ENCODE peak calls at places on chromosomes 7 and 10, in nine cellular contexts. S is A549; U is fibroblast of lung; G is foreskin keratinocyte; R is CD8-positive, alpha-beta memory T cell; C is aorta; P is AG04450; X is tibial nerve; Z is brain microvascular endothelial cell. E is an unnamed sample.
A peak's percentile ranks its signal among the peaks of the same experiment; 100 is the strongest.

GRCh38 chr7:156121434-156121833 is 309.2 kb upstream of the SHH start:
- DNase-seq in C (no peak), P (no peak), R (no peak), U (no peak), G (no peak), X (no peak), S (no peak), Z (no peak), E (no peak)

GRCh38 chr7:135075716-135076115 is 72.2 kb upstream of the TMEM140 start:
- DNase-seq in C (no peak), U (no peak), X (no peak), Z (no peak), S (no peak), P (no peak), G (no peak), R (no peak), E (no peak)

GRCh38 chr7:22445140-22445722 is 54.8 kb downstream of the STEAP1B start:
- DNase-seq in P (no peak), C (peak; percentile 57), R (no peak), X (peak; percentile 12), G (peak; percentile 29), S (no peak), Z (no peak), U (peak; percentile 68), E (no peak)

GRCh38 chr7:102728-103127 is 89.6 kb upstream of the FAM20C start:
- DNase-seq in R (no peak), C (no peak), P (no peak), Z (no peak), G (no peak), X (no peak), U (peak; percentile 23), S (no peak), E (no peak)

GRCh38 chr7:21969822-21970221 is 24.1 kb upstream of the CDCA7L start:
- DNase-seq in R (no peak), X (no peak), U (no peak), C (no peak), Z (no peak), G (no peak), P (no peak), S (no peak), E (no peak)

GRCh38 chr7:122311280-122311679 is 6.7 kb upstream of the FEZF1 start:
- DNase-seq in S (no peak), G (no peak), X (no peak), R (no peak), C (no peak), Z (no peak), P (no peak), U (no peak), E (no peak)

GRCh38 chr7:84701524-84702306 is 485.1 kb downstream of the SEMA3D start:
- DNase-seq in C (peak; percentile 50), Z (peak; percentile 98), P (peak; percentile 46), S (peak; percentile 53), R (no peak), U (peak; percentile 99), G (peak; percentile 40), X (no peak), E (no peak)

GRCh38 chr7:134298902-134299683 is 17.6 kb downstream of the SLC35B4 start:
- DNase-seq in P (peak; percentile 74), C (no peak), X (no peak), G (no peak), Z (no peak), S (no peak), U (peak; percentile 81), R (no peak), E (no peak)

GRCh38 chr10:100620087-100620835 is 84.5 kb downstream of the HIF1AN start:
- DNase-seq in U (no peak), C (no peak), X (no peak), S (no peak), Z (no peak), R (no peak), P (no peak), G (no peak), E (no peak)

GRCh38 chr10:81219758-81220157 is 655.2 kb upstream of the NRG3 start:
- DNase-seq in C (no peak), S (no peak), R (no peak), X (no peak), G (no peak), P (no peak), U (no peak), Z (no peak), E (no peak)

GRCh38 chr7:98788921-98789320 is 80.9 kb downstream of the TMEM130 start:
- DNase-seq in G (no peak), X (no peak), C (peak; percentile 77), S (no peak), U (no peak), Z (no peak), P (no peak), R (no peak), E (no peak)

DNA sequence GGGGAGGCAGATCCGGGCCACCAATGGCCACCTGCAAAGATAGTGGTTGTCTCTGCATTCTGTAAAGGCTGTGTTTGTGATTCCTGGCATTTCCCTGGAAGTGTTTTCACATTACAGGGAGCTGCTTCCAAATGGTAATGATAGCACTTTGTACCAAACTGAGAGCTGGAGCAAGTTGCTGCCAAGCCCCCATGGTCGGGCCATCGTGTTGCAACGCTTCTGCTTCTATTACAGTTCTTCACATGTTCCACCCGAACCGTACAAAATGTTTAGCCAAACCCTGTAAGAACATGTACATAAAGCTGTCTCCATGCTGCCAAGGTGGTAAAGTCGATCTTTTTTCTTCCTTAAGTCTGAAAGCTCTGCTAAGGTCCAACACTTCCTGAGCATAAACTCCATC is 397.7 kb upstream of the NFE2L3 start:
- DNase-seq in R (no peak), Z (no peak), C (no peak), G (no peak), S (no peak), X (peak; percentile 40), P (no peak), U (no peak), E (no peak)
- H3K27ac ChIP-seq in R (no peak overlapping the region), Z (no peak overlapping the region), C (peak overlapping the region; percentile 72), G (no peak overlapping the region), S (no peak overlapping the region), X (peak overlapping the region; percentile 76), P (no peak overlapping the region), U (no peak overlapping the region), E (no peak overlapping the region)

DNA sequence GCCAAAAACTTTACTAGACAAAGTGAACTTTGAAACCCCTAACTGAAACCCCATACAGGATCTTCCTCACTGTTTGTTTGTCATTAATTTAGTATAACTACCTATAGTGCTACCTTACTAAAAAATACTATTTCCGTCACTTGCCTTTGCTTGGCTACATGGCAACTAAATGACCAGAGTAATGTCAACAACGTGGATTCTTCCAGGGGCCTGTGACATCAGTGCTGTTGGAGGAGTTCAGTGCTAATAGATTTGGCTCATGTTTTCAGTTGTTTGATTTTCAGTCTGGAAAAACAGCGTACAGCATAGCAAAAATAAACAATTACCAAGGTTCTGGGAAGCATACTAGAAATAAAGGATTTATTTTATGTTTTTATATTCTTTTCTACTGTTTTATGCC is 3.0 kb upstream of the ASB15 start:
- DNase-seq in S (no peak), P (no peak), R (no peak), U (no peak), X (no peak), C (no peak), G (no peak), Z (no peak), E (no peak)
- H3K27ac ChIP-seq in S (no peak overlapping the region), P (no peak overlapping the region), R (no peak overlapping the region), U (no peak overlapping the region), X (no peak overlapping the region), C (no peak overlapping the region), G (no peak overlapping the region), Z (no peak overlapping the region), E (no peak overlapping the region)

GRCh38 chr10:6494452-6494839 is 85.6 kb downstream of the PRKCQ start:
- DNase-seq in U (no peak), X (no peak), S (no peak), P (no peak), Z (no peak), R (no peak), C (no peak), G (no peak), E (no peak)

GRCh38 chr10:6490594-6490993 is 89.5 kb downstream of the PRKCQ start:
- DNase-seq in Z (no peak), C (no peak), G (no peak), S (no peak), U (no peak), P (no peak), X (no peak), R (no peak), E (no peak)

GRCh38 chr10:6493521-6494451 is 86.3 kb downstream of the PRKCQ start:
- DNase-seq in Z (no peak), G (peak; percentile 76), S (no peak), C (no peak), R (no peak), P (no peak), X (no peak), U (peak; percentile 1), E (no peak)

GRCh38 chr10:6492896-6493295 is 87.2 kb downstream of the PRKCQ start:
- DNase-seq in S (no peak), X (no peak), P (no peak), U (no peak), C (no peak), G (no peak), Z (no peak), R (no peak), E (no peak)

GRCh38 chr10:6491841-6492609 is 88.1 kb downstream of the PRKCQ start:
- DNase-seq in G (peak; percentile 90), S (no peak), X (no peak), C (no peak), Z (no peak), P (no peak), R (peak; percentile 44), U (no peak), E (peak; percentile 70)
- H3K27ac ChIP-seq in G (peak overlapping the region; percentile 85), S (no peak overlapping the region), X (no peak overlapping the region), C (no peak overlapping the region), Z (no peak overlapping the region), P (no peak overlapping the region), R (peak overlapping the region; percentile 79), U (no peak overlapping the region), E (peak overlapping the region; percentile 71)

GRCh38 chr7:130377178-130377577 is 3.1 kb upstream of the CPA1 start:
- DNase-seq in Z (peak; percentile 65), S (no peak), C (no peak), R (no peak), G (no peak), X (no peak), U (no peak), P (no peak), E (no peak)

GRCh38 chr7:130372813-130373212 is 7.5 kb upstream of the CPA1 start:
- DNase-seq in U (peak; percentile 46), Z (no peak), G (no peak), X (no peak), P (no peak), C (no peak), R (no peak), S (no peak), E (no peak)

GRCh38 chr7:130372402-130372801 is 7.9 kb upstream of the CPA1 start:
- DNase-seq in X (no peak), S (no peak), Z (no peak), R (no peak), C (no peak), G (no peak), U (no peak), P (no peak), E (no peak)

GRCh38 chr7:130371059-130371458 is 9.2 kb upstream of the CPA1 start:
- DNase-seq in S (no peak), R (no peak), C (peak; percentile 74), U (peak; percentile 72), P (no peak), Z (no peak), X (peak; percentile 51), G (no peak), E (no peak)

DNA sequence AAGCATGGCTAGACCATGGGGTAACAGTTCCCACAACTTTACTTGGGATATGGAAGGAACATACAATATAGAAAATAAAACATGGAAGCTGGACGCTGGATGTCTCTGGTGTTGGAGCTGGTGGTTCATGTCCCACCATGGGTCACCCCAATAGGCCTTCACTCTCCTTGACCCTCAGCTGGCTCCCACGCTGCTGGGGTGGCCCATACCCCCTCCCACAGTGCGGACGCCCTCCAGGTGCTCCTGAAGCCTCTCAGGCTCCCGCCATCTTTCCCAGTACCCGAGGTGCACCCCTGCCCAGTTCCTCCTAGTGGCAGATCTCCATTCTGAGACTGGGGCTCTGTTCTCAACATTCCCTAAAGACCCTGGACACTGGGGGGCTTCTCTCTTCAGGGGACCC is 5.8 kb upstream of the CPA1 start:
- DNase-seq in Z (no peak), R (no peak), P (no peak), X (no peak), U (no peak), S (no peak), G (no peak), C (no peak), E (no peak)
- H3K27ac ChIP-seq in Z (peak overlapping the region; percentile 97), R (no peak overlapping the region), P (peak overlapping the region; percentile 100), X (peak overlapping the region; percentile 83), U (peak overlapping the region; percentile 97), S (no peak overlapping the region), G (peak overlapping the region; percentile 95), C (peak overlapping the region; percentile 95), E (peak overlapping the region; percentile 97)

E was measured in RWPE2.